ENCODE peak calls at places on chromosome 16, in four cellular contexts. N is glutamatergic neuron; U is stimulated activated CD4-positive, alpha-beta T cell treated with anti-CD3 and anti-CD28 coated beads, Interleukin-1b, Interleukin-23, amount 100 ng/mL, for 1 hour; J is SJSA1. O is an unnamed sample.

GRCh38 chr16:50806099-50807062 is 64.5 kb downstream of the CYLD start:
- DNase-seq in J (peak), U (peak), N (peak), O (peak)

GRCh38 chr16:81889896-81890634 is 111.0 kb downstream of the PLCG2 start:
- DNase-seq in U (peak), J (peak), N (peak), O (no peak)

GRCh38 chr16:15996432-15997109 is 47.2 kb downstream of the ABCC1 start:
- DNase-seq in J (peak), N (peak), U (no peak), O (no peak)

GRCh38 chr16:11064846-11065245 is 120.5 kb downstream of the CLEC16A start:
- DNase-seq in N (no peak), U (no peak), J (no peak), O (no peak)

GRCh38 chr16:21645261-21645721 is 7.1 kb downstream of the IGSF6 start:
- DNase-seq in J (no peak), U (no peak), N (no peak), O (no peak)

GRCh38 chr16:87463722-87464690 is 28.8 kb downstream of the ZCCHC14 start:
- DNase-seq in N (no peak), U (no peak), J (peak), O (no peak)

GRCh38 chr16:88769617-88770458 is 15.2 kb downstream of the PIEZO1 start:
- DNase-seq in N (peak), J (peak), U (no peak), O (no peak)

GRCh38 chr16:57530104-57530522 is 6.3 kb downstream of the CCDC102A start:
- DNase-seq in J (peak), N (no peak), U (peak), O (peak)

GRCh38 chr16:17313085-17313611 is 157.6 kb downstream of the XYLT1 start:
- DNase-seq in J (no peak), U (no peak), N (no peak), O (no peak)

GRCh38 chr16:72434159-72434558 is 262.2 kb upstream of the PMFBP1 start:
- DNase-seq in J (no peak), N (no peak), U (no peak), O (no peak)

GRCh38 chr16:1466968-1467521 is 7.8 kb downstream of the CLCN7 start:
- DNase-seq in U (no peak), N (no peak), J (no peak), O (no peak)

GRCh38 chr16:17467923-17468540 is 2.7 kb downstream of the XYLT1 start:
- DNase-seq in N (peak), U (no peak), J (peak), O (no peak)

GRCh38 chr16:49608095-49608494 is 234.5 kb downstream of the C16orf78 start:
- DNase-seq in U (no peak), J (peak), N (no peak), O (no peak)

GRCh38 chr16:81734632-81735434 is 44.3 kb upstream of the PLCG2 start:
- DNase-seq in J (no peak), U (no peak), N (no peak), O (no peak)

GRCh38 chr16:66273644-66274334 is 92.7 kb upstream of the CDH5 start:
- DNase-seq in J (peak), N (no peak), U (no peak), O (no peak)

GRCh38 chr16:2029350-2029749 is 2.6 kb downstream of the NHERF2 start:
- DNase-seq in N (no peak), J (no peak), U (no peak), O (no peak)

GRCh38 chr16:70679653-70680494 is 6.0 kb downstream of the MTSS2 start:
- DNase-seq in N (peak), J (no peak), U (no peak), O (no peak)

GRCh38 chr16:72284042-72284789 is 112.3 kb upstream of the PMFBP1 start:
- DNase-seq in U (no peak), J (no peak), N (peak), O (no peak)

GRCh38 chr16:9007177-9007794 is 43.6 kb upstream of the USP7 start:
- DNase-seq in J (no peak), U (no peak), N (no peak), O (no peak)

GRCh38 chr16:54193656-54194007 is 93.0 kb downstream of the IRX3 start:
- DNase-seq in U (no peak), J (peak), N (peak), O (peak)

GRCh38 chr16:30948956-30949654 is at the start of gene ORAI3:
- DNase-seq in U (no peak), J (peak), N (peak), O (no peak)

GRCh38 chr16:87411375-87412271 is 19.5 kb downstream of the MAP1LC3B start:
- DNase-seq in N (no peak), J (no peak), U (no peak), O (no peak)

GRCh38 chr16:85784813-85785212 is 14.5 kb downstream of the EMC8 start:
- DNase-seq in U (no peak), N (no peak), J (no peak), O (no peak)

GRCh38 chr16:85528528-85529387 is 84.4 kb upstream of the GSE1 start:
- DNase-seq in N (no peak), U (no peak), J (no peak), O (no peak)

GRCh38 chr16:13176711-13177110 is 275.3 kb downstream of the SHISA9 start:
- DNase-seq in N (no peak), J (no peak), U (no peak), O (no peak)

GRCh38 chr16:67017451-67017750 is 11.5 kb upstream of the CBFB start:
- DNase-seq in J (no peak), U (no peak), N (no peak), O (no peak)

GRCh38 chr16:7398536-7398935 is 65.9 kb downstream of the RBFOX1 start:
- DNase-seq in J (no peak), U (no peak), N (no peak), O (no peak)

GRCh38 chr16:28082624-28083023 is 19.1 kb upstream of the GSG1L start:
- DNase-seq in U (no peak), N (no peak), J (no peak), O (no peak)

GRCh38 chr16:727291-727977 is 528 bp downstream of the HAGHL start:
- DNase-seq in N (no peak), U (no peak), J (no peak), O (no peak)

GRCh38 chr16:27223226-27223610 is 19.9 kb downstream of the KDM8 start:
- DNase-seq in N (no peak), J (no peak), U (no peak), O (no peak)

GRCh38 chr16:868386-868755 is 67.8 kb upstream of the GNG13 start:
- DNase-seq in N (no peak), J (no peak), U (no peak), O (no peak)

GRCh38 chr16:88839026-88839529 is 17.7 kb downstream of the GALNS start:
- DNase-seq in J (no peak), N (no peak), U (no peak), O (no peak)

O was measured in amniotic stem cell.